ENCODE peak calls at places on chromosome 19, in nine cellular contexts. E, F, J, Q, T, B, S, Z and U are unnamed samples.

GRCh38 chr19:35114656-35115537 is 726 bp upstream of the FXYD3 start:
- DNase-seq in Z (peak; percentile 66), Q (peak; percentile 67), T (peak; percentile 95), E (peak; percentile 71), F (peak; percentile 31), S (peak; percentile 62), B (peak; percentile 82), J (peak; percentile 68), U (peak; percentile 86)

GRCh38 chr19:3459322-3459881 is 20.9 kb downstream of the SMIM24 start:
- DNase-seq in E (peak; percentile 96), B (no peak), J (peak; percentile 94), Z (peak; percentile 97), T (peak; percentile 90), F (peak; percentile 88), Q (peak; percentile 88), S (peak; percentile 94), U (no peak)

GRCh38 chr19:8306235-8307054 is 1.7 kb downstream of the CD320 start:
- DNase-seq in F (no peak), J (no peak), Q (peak; percentile 15), T (no peak), Z (peak; percentile 51), E (no peak), S (no peak), B (no peak), U (no peak)

GRCh38 chr19:51586103-51586728 is 15.1 kb downstream of the ZNF175 start:
- DNase-seq in B (no peak), Z (no peak), Q (no peak), T (no peak), E (no peak), J (no peak), S (no peak), F (no peak), U (no peak)

GRCh38 chr19:3770136-3771032 is 1.6 kb downstream of the RAX2 start:
- DNase-seq in E (no peak), T (peak; percentile 52), S (no peak), Z (no peak), B (no peak), F (no peak), J (no peak), Q (no peak), U (no peak)

GRCh38 chr19:6161271-6161850 is 25.9 kb downstream of the ACSBG2 start:
- DNase-seq in S (no peak), T (peak; percentile 72), Z (no peak), E (peak; percentile 7), Q (peak; percentile 23), J (no peak), B (peak; percentile 54), F (no peak), U (peak; percentile 63)

GRCh38 chr19:4866595-4867424 is 657 bp downstream of the PLIN3 start:
- DNase-seq in T (peak; percentile 87), Z (peak; percentile 69), Q (peak; percentile 64), B (peak; percentile 63), S (peak; percentile 54), F (peak; percentile 48), J (peak; percentile 72), E (peak; percentile 53), U (peak; percentile 59)

GRCh38 chr19:30362156-30362754 is 9.9 kb upstream of the ZNF536 start:
- DNase-seq in T (peak; percentile 30), Z (no peak), Q (no peak), E (no peak), J (no peak), B (no peak), F (peak; percentile 88), S (no peak), U (no peak)

DNA sequence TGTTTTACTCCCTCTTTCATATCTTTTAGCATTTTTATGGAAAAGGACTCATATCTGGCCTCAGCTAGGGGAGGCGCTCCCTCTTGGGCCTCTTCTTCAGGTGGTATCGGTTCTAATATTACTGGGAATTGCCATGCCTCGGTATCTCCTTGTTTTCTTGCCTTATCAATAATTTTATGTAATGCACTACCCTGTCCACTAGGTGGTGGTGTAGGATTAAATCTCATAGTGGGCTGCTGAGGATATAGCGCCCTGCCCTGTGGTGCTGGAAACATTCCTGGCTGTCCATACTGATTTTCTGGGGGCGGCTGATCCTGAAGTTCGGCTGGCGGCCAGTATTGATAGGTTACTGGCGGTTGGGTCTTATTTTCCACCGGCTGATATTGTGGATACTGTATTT is 35.8 kb downstream of the ZNF420 start:
- DNase-seq in E (no peak), J (no peak), T (no peak), Z (no peak), S (no peak), Q (no peak), B (no peak), F (no peak), U (no peak)
- TF ChIP-seq CTCF in E (no peak), J (no peak), T (peak; percentile 64), Z (no peak), S (no peak), Q (no peak), B (peak; percentile 32), F (no peak), U (peak; percentile 16)

GRCh38 chr19:45713141-45713540 is 17.6 kb downstream of the FBXO46 start:
- DNase-seq in E (no peak), S (no peak), F (no peak), T (no peak), Z (no peak), B (no peak), Q (no peak), J (no peak), U (no peak)

GRCh38 chr19:45715139-45715538 is 15.6 kb downstream of the FBXO46 start:
- DNase-seq in E (no peak), Z (no peak), J (no peak), S (no peak), T (no peak), F (no peak), B (no peak), Q (no peak), U (no peak)

GRCh38 chr19:45717983-45718650 is 12.6 kb downstream of the FBXO46 start:
- DNase-seq in B (no peak), Q (no peak), T (no peak), J (no peak), S (no peak), Z (peak; percentile 75), E (no peak), F (no peak), U (no peak)

GRCh38 chr19:45716314-45717130 is 14.2 kb downstream of the FBXO46 start:
- DNase-seq in S (peak; percentile 32), Q (no peak), B (no peak), J (no peak), F (peak; percentile 31), Z (no peak), T (peak; percentile 66), E (peak; percentile 46), U (no peak)

DNA sequence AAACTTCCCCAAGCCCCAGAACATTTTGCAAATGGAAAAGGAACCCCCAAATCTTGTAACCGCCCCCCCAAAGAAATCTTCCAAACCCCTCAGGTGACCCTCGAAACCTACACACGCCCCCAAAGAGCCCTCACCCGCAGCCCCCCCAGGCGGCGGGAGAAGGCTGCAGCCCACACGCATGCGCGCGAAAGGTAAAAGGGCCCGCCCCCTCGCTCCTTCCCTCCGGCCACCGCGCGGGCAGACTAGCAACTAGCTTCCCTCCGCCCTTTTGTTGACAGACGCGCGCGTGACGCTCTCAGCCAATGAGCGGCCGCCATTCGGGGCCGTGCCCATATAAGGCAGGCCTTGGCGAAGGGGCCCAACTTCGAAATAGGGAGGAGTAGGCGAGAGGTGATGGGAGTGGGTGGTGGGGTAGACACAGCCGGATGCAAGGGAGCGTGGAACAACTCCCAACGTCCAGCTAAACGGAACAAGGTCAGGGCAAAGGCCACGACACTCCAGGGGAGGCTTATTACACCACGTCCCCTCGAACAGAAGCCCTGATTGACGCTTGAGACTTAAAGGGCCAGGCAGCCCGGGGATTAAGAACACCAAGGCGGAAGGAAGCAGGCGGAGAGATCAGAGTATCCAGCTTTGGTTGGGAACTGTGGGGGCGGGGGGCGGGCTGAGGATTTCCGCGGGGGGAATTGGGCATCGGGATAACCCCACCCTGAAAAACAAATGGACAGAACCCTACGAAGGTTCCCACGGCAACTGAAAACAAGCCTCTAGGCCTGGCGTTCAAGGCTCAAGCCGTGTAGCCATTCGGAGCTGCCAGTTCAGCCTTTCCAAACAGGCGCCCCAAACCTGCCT is 13.3 kb downstream of the FBXO46 start:
- DNase-seq in T (peak; percentile 100), E (peak; percentile 100), Z (peak; percentile 99), S (peak; percentile 98), J (peak; percentile 99), Q (peak; percentile 99), B (peak; percentile 96), F (peak; percentile 99), U (peak; percentile 97)
- TF ChIP-seq CTCF in T (no peak), E (peak; percentile 29), Z (no peak), S (peak; percentile 34), J (peak; percentile 22), Q (no peak), B (no peak), F (peak; percentile 13), U (peak; percentile 9)

GRCh38 chr19:2096543-2097329 is at the start of gene IZUMO4:
- DNase-seq in Z (peak; percentile 99), F (peak; percentile 95), S (peak; percentile 97), Q (peak; percentile 99), E (peak; percentile 99), B (peak; percentile 100), T (peak; percentile 100), J (peak; percentile 97), U (peak; percentile 100)

GRCh38 chr19:2097330-2098327 is 914 bp downstream of the IZUMO4 start:
- DNase-seq in Q (no peak), J (peak; percentile 32), T (no peak), E (no peak), Z (no peak), F (no peak), S (no peak), B (peak; percentile 73), U (peak; percentile 78)

GRCh38 chr19:2100719-2101061 is 4.0 kb downstream of the IZUMO4 start:
- DNase-seq in Q (no peak), S (no peak), E (no peak), B (no peak), Z (no peak), J (no peak), F (no peak), T (no peak), U (no peak)

GRCh38 chr19:2099937-2100718 is 3.4 kb downstream of the IZUMO4 start:
- DNase-seq in B (no peak), F (no peak), S (no peak), Z (no peak), T (no peak), J (no peak), Q (no peak), E (no peak), U (no peak)

GRCh38 chr19:2099054-2099501 is 2.4 kb downstream of the IZUMO4 start:
- DNase-seq in Q (no peak), F (no peak), T (no peak), B (no peak), E (no peak), Z (no peak), S (no peak), J (no peak), U (no peak)
- TF ChIP-seq CTCF in Q (no peak), F (no peak), T (no peak), B (no peak), E (no peak), Z (no peak), S (no peak), J (no peak), U (no peak)

GRCh38 chr19:38917516-38917915 is 5.5 kb upstream of the CCER2 start:
- DNase-seq in Z (no peak), S (no peak), T (no peak), B (no peak), E (no peak), Q (no peak), J (no peak), F (no peak), U (no peak)

GRCh38 chr19:38918526-38918925 is 6.5 kb upstream of the CCER2 start:
- DNase-seq in T (no peak), Q (no peak), S (no peak), E (no peak), J (no peak), Z (no peak), F (no peak), B (no peak), U (no peak)

GRCh38 chr19:38919837-38920528 is 8.0 kb upstream of the CCER2 start:
- DNase-seq in J (no peak), S (no peak), F (no peak), T (no peak), E (no peak), Q (no peak), B (no peak), Z (no peak), U (peak; percentile 4)

GRCh38 chr19:38915329-38916321 is 3.6 kb upstream of the CCER2 start:
- DNase-seq in T (no peak), Z (no peak), Q (no peak), S (no peak), F (no peak), B (no peak), J (no peak), E (no peak), U (no peak)

GRCh38 chr19:38917921-38918491 is 6.0 kb upstream of the CCER2 start:
- DNase-seq in B (no peak), T (no peak), Z (peak; percentile 64), E (peak; percentile 15), J (no peak), F (no peak), Q (no peak), S (no peak), U (no peak)
- TF ChIP-seq CTCF in B (no peak), T (peak; percentile 60), Z (no peak), E (peak; percentile 19), J (no peak), F (no peak), Q (no peak), S (no peak), U (no peak)